ENCODE peak calls at places on chromosomes 4 and X, in nine cellular contexts. G, T, Q, Y, D, P, O, M and W are unnamed samples.

GRCh38 chr4:16860506-16860905 is 37.9 kb downstream of the LDB2 start:
- DNase-seq in G (no peak), T (no peak), Q (no peak), Y (no peak), D (no peak), P (no peak), O (no peak), M (no peak), W (no peak)

GRCh38 chr4:19473569-19473968 is 778.1 kb upstream of the SLIT2 start:
- DNase-seq in G (no peak), T (no peak), Q (no peak), Y (no peak), D (no peak), P (no peak), O (no peak), M (no peak), W (no peak)

GRCh38 chrX:16610121-16610565 is 39.8 kb upstream of the S100G start:
- DNase-seq in G (no peak), T (no peak), Q (no peak), Y (no peak), D (no peak), P (no peak), O (no peak), M (no peak), W (no peak)

GRCh38 chr4:165326831-165327210 is 648 bp upstream of the MSMO1 start:
- DNase-seq in G (peak; percentile 14), T (no peak), Q (no peak), Y (peak; percentile 30), D (no peak), P (peak; percentile 56), O (no peak), M (peak; percentile 64), W (no peak)

GRCh38 chr4:73187325-73187724 is 71.3 kb downstream of the ANKRD17 start:
- DNase-seq in G (no peak), T (no peak), Q (no peak), Y (no peak), D (no peak), P (no peak), O (no peak), M (peak; percentile 12), W (no peak)

GRCh38 chr4:3660086-3660927 is 105.9 kb upstream of the ADRA2C start:
- DNase-seq in G (no peak), T (no peak), Q (no peak), Y (no peak), D (no peak), P (no peak), O (peak; percentile 58), M (no peak), W (no peak)

GRCh38 chrX:56130013-56130412 is 102.1 kb upstream of the KLF8 start:
- DNase-seq in G (no peak), T (no peak), Q (no peak), Y (no peak), D (no peak), P (no peak), O (no peak), M (no peak), W (no peak)

GRCh38 chr4:168882650-168883233 is 127.3 kb downstream of the CBR4 start:
- DNase-seq in G (no peak), T (no peak), Q (peak; percentile 75), Y (no peak), D (no peak), P (no peak), O (no peak), M (no peak), W (no peak)

GRCh38 chr4:186033027-186033426 is 35.9 kb upstream of the TLR3 start:
- DNase-seq in G (no peak), T (no peak), Q (no peak), Y (no peak), D (no peak), P (no peak), O (no peak), M (no peak), W (no peak)

GRCh38 chr4:69754926-69755580 is 5.4 kb downstream of the SULT1B1 start:
- DNase-seq in G (no peak), T (peak; percentile 35), Q (no peak), Y (peak; percentile 34), D (no peak), P (no peak), O (no peak), M (no peak), W (no peak)

GRCh38 chr4:72843466-72843865 is 226.1 kb downstream of the COX18 start:
- DNase-seq in G (no peak), T (no peak), Q (no peak), Y (no peak), D (no peak), P (no peak), O (no peak), M (no peak), W (no peak)

GRCh38 chr4:46389301-46389761 is 597 bp downstream of the GABRA2 start:
- DNase-seq in G (no peak), T (no peak), Q (no peak), Y (peak; percentile 57), D (no peak), P (no peak), O (no peak), M (no peak), W (no peak)

GRCh38 chrX:134688839-134689238 is 30.6 kb upstream of the PLAC1 start:
- DNase-seq in G (no peak), T (no peak), Q (no peak), Y (no peak), D (no peak), P (no peak), O (no peak), M (no peak), W (no peak)

GRCh38 chr4:40056722-40057539 is at the start of gene N4BP2:
- DNase-seq in G (peak; percentile 59), T (peak; percentile 88), Q (peak; percentile 89), Y (peak; percentile 82), D (peak; percentile 52), P (peak; percentile 92), O (peak; percentile 98), M (peak; percentile 87), W (peak; percentile 88)

GRCh38 chrX:75038925-75039324 is 113.7 kb upstream of the NEXMIF start:
- DNase-seq in G (no peak), T (no peak), Q (no peak), Y (no peak), D (no peak), P (no peak), O (no peak), M (peak; percentile 12), W (no peak)
- TF ChIP-seq CTCF in G (no peak), T (no peak), Q (no peak), Y (no peak), D (no peak), P (no peak), O (no peak), M (peak; percentile 41), W (no peak)

GRCh38 chrX:40108959-40109287 is 11.2 kb upstream of the BCOR start:
- DNase-seq in G (peak; percentile 62), T (peak; percentile 82), Q (peak; percentile 93), Y (peak; percentile 84), D (peak; percentile 44), P (peak; percentile 86), O (peak; percentile 95), M (peak; percentile 85), W (peak; percentile 86)
- TF ChIP-seq POLR2A in G (peak; percentile 11), T (no peak), Q (no peak), Y (peak; percentile 60), D (no peak), P (peak; percentile 51), O (peak; percentile 66), M (no peak), W (no peak)

DNA sequence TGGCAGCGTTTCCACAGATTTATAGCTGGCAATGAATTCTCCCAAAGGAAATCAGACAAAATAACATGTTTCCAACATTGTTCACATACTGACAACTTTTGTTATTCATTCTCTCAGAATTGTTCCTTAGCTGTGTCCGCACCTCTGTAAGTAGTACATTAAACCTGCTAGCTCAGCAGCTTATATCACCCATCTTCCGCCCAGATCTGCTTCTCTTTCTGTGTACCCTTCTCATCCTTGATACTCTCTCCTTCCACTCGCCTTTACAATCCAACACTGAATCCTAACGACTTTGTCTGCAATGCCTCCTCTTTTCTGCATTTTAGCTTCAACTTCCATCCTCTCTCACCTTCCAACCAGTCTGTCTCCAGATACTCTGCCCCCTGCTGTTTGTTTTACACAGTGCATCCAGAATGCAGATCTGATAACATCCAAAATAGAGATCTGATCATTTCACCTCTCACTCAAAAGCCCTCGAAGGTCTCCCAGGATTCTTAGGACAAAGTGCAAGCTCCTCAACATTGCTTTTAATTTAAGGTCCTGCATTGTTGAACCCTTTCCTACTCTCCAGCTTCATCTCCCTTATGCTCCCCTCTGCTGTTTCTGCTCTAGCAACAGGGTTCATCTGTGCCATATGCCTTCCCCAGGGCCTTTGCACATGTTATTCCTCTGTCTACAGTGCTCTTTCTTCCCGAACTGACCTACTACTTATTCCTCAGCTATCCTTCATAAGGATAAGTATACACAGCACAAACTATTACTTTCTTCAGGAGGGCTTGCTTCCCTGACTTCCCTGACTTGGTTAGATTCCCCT is 67.3 kb upstream of the VBP1 start:
- DNase-seq in G (peak; percentile 5), T (no peak), Q (no peak), Y (peak; percentile 15), D (peak; percentile 37), P (no peak), O (no peak), M (peak; percentile 34), W (no peak)
- TF ChIP-seq EP300 in G (no peak), T (no peak), Q (no peak), Y (no peak), D (no peak), P (no peak), O (no peak), M (no peak), W (no peak)

GRCh38 chr4:176277162-176277904 is 8.3 kb upstream of the ASB5 start:
- DNase-seq in G (peak; percentile 55), T (peak; percentile 71), Q (peak; percentile 86), Y (peak; percentile 52), D (no peak), P (peak; percentile 21), O (no peak), M (peak; percentile 66), W (no peak)
- TF ChIP-seq CTCF in G (peak; percentile 45), T (peak; percentile 35), Q (peak; percentile 46), Y (peak; percentile 29), D (no peak), P (no peak), O (no peak), M (peak; percentile 52), W (no peak)